ENCODE peak calls at places on chromosome 17, in eight cellular contexts. D is AG04450; Y is GM23338; I is heart right ventricle; L is AG10803; S is right lobe of liver; A is CD8-positive, alpha-beta T cell; J is CD4-positive, CD25-positive, alpha-beta regulatory T cell. X is an unnamed sample.

GRCh38 chr17:63275318-63275967 is 170.7 kb downstream of the CYB561 start:
- DNase-seq in I (no peak), L (peak), J (no peak), D (peak), S (no peak), A (no peak), Y (no peak), X (no peak)

GRCh38 chr17:21215935-21216334 is 2.0 kb upstream of the TMEM11 start:
- DNase-seq in A (no peak), L (no peak), J (no peak), S (no peak), I (no peak), D (no peak), Y (no peak), X (no peak)

GRCh38 chr17:79315282-79316106 is 240.9 kb downstream of the ENGASE start:
- DNase-seq in S (no peak), I (no peak), Y (peak), D (no peak), A (no peak), J (no peak), L (no peak), X (no peak)

GRCh38 chr17:30219833-30220232 is 15.7 kb downstream of the SLC6A4 start:
- DNase-seq in A (no peak), S (no peak), L (no peak), Y (no peak), J (no peak), D (no peak), I (no peak), X (peak)

GRCh38 chr17:29079433-29079832 is 36.5 kb downstream of the PIPOX start:
- DNase-seq in L (no peak), I (no peak), D (no peak), Y (no peak), J (no peak), A (no peak), S (no peak), X (no peak)

GRCh38 chr17:78351449-78352006 is 8.3 kb downstream of the SOCS3 start:
- DNase-seq in I (peak), Y (peak), L (peak), D (peak), J (no peak), S (peak), A (no peak), X (no peak)

GRCh38 chr17:21573961-21574610 is 118.2 kb upstream of the KCNJ18 start:
- DNase-seq in S (no peak), J (peak), Y (no peak), I (peak), D (peak), A (peak), L (peak), X (no peak)

GRCh38 chr17:60231234-60231633 is 81.5 kb downstream of the CA4 start:
- DNase-seq in L (peak), A (no peak), I (no peak), D (no peak), Y (peak), J (no peak), S (no peak), X (no peak)

GRCh38 chr17:31738488-31738887 is 120.6 kb downstream of the COPRS start:
- DNase-seq in I (peak), D (no peak), S (no peak), A (no peak), J (no peak), Y (no peak), L (no peak), X (no peak)

GRCh38 chr17:2705263-2705662 is 6.3 kb downstream of the CLUH start:
- DNase-seq in A (no peak), J (no peak), L (no peak), D (peak), I (no peak), Y (no peak), S (no peak), X (no peak)

GRCh38 chr17:37833237-37833859 is 88.5 kb upstream of the HNF1B start:
- DNase-seq in L (no peak), A (no peak), J (no peak), Y (no peak), I (no peak), S (no peak), D (no peak), X (no peak)

GRCh38 chr17:35063514-35064223 is at the start of gene RFFL:
- DNase-seq in A (peak), L (peak), S (peak), I (peak), Y (peak), J (peak), D (peak), X (peak)

GRCh38 chr17:50559674-50560184 is 786 bp upstream of the CACNA1G start:
- DNase-seq in I (peak), S (no peak), D (no peak), Y (peak), A (no peak), L (peak), J (peak), X (peak)

GRCh38 chr17:43907425-43907981 is at the start of gene MPP2:
- DNase-seq in A (peak), Y (peak), D (peak), I (peak), L (peak), S (no peak), J (peak), X (peak)

GRCh38 chr17:43905985-43906852 is 1.1 kb downstream of the MPP2 start:
- DNase-seq in A (peak), J (no peak), I (peak), S (peak), L (peak), D (no peak), Y (peak), X (peak)

GRCh38 chr17:43909537-43910231 is 2.3 kb upstream of the MPP2 start:
- DNase-seq in Y (no peak), J (no peak), S (no peak), I (no peak), D (no peak), A (no peak), L (no peak), X (no peak)

GRCh38 chr17:43906951-43907424 is 348 bp downstream of the MPP2 start:
- DNase-seq in J (no peak), A (no peak), S (no peak), Y (no peak), D (no peak), I (no peak), L (no peak), X (no peak)

GRCh38 chr17:43908111-43908721 is 880 bp upstream of the MPP2 start:
- DNase-seq in D (peak), I (peak), L (peak), S (no peak), A (peak), Y (peak), J (no peak), X (peak)
- H3K4me3 ChIP-seq in D (no peak), I (peak), L (peak), S (no peak), A (peak), Y (peak), J (peak), X (peak)

GRCh38 chr17:48608494-48608834 is 2.4 kb downstream of the HOXB7 start:
- DNase-seq in D (no peak), I (no peak), J (no peak), A (no peak), Y (no peak), S (no peak), L (no peak), X (no peak)
- H3K4me3 ChIP-seq in D (no peak), I (no peak), J (no peak), A (no peak), Y (no peak), S (no peak), L (peak), X (no peak)

DNA sequence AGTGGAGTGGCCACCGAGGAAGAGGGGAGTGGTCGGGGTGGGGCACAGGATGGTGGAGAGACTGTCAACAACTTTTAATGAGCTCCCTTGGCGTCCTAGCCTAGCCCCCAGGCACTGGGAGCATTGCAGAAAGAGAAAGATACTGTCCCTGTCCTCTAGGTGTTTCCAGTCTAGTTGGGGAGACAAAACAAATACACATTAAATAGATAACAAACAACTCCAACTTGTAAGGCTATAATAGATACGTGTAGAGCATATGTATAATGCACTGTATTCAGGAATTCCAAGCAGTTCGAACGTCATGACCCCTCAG is 435 bp upstream of the UBE2O start:
- DNase-seq in A (no peak), L (no peak), D (no peak), S (no peak), J (no peak), I (no peak), Y (no peak), X (no peak)
- H3K4me3 ChIP-seq in A (peak), L (no peak), D (no peak), S (no peak), J (peak), I (peak), Y (peak), X (no peak)

DNA sequence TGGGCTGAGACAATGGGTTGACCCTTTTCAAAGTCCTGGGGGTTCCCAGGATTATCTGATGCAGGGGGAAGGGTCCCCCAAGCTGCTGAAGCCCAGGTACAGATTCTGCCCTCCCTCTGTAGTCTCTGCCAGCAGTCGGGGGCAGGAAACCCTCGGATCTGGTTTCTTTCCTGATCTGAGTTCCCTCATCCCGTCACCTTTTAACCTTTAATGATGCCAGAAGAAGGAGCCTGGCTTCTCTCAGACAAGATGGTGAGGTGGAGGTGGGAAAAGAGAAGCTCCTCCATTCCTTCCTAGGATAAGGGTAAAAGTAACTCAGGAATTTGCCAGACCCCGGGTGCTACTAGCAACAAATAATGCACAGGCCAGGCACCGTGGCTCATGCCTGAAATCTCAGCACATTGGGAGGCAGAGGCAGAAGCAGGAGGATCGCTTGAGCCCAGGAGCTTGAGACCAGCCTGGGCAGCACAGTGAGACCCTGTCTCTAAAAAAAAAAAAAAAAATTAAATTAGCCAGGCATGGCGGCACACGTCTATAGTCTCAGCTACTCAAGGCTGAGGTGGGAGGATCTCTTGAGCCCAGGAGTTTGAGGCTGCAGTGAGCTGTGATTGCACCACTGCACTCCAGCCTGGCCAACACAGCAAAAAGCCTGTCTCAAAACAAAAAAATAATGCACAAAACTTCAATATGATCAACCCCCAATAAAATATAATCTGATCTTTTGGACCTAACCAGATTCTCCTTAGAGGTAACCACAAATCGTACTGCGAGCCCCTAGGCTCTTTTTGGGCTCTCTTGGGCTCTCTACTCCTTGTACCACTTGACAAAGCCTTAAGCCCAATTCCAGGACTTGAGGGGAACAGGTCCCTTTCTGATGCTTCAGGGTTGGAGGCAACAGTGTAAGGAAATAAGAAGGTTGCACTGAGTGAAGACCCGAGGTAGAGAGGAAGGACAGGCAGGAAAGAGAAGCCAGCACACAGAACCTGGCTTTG is 5.7 kb downstream of the CDC42EP4 start:
- DNase-seq in A (no peak), I (no peak), L (no peak), J (no peak), S (no peak), Y (no peak), D (no peak), X (no peak)
- H3K4me3 ChIP-seq in A (no peak), I (peak), L (peak), J (no peak), S (no peak), Y (no peak), D (peak), X (no peak)

GRCh38 chr17:67162771-67163170 is 82.2 kb downstream of the HELZ start:
- DNase-seq in D (no peak), Y (no peak), I (no peak), S (no peak), L (no peak), J (no peak), A (no peak), X (no peak)

GRCh38 chr17:67164298-67164697 is 80.7 kb downstream of the HELZ start:
- DNase-seq in I (no peak), Y (no peak), D (no peak), J (no peak), A (no peak), S (no peak), L (no peak), X (no peak)

GRCh38 chr17:67157732-67158639 is 87.0 kb downstream of the HELZ start:
- DNase-seq in Y (peak), D (no peak), L (peak), J (no peak), I (no peak), A (no peak), S (no peak), X (peak)

GRCh38 chr17:67160791-67161190 is 84.2 kb downstream of the HELZ start:
- DNase-seq in D (no peak), Y (no peak), J (no peak), I (no peak), L (no peak), A (no peak), S (no peak), X (no peak)

DNA sequence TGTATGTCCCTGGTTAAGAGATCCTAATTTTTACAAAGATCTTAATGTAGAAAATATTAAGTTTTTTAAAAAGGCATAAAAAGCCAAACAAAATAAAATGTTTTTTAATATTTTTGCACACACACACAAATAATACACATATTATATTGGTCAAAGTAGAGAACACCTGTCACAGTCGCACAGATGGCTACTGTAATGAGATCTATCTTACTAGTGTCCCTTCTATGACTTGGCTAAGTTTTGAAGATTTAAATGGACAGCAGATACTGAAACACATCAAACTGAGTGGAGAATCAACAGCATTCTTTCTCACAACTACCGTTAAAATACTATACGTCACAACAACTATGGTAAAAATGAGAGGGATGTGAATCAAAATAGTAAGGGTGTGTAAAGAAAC is 83.4 kb downstream of the HELZ start:
- DNase-seq in L (no peak), J (no peak), A (no peak), I (no peak), Y (no peak), S (no peak), D (no peak), X (no peak)
- H3K4me3 ChIP-seq in L (no peak), J (no peak), A (no peak), I (no peak), Y (no peak), S (no peak), D (no peak), X (no peak)

GRCh38 chr17:981292-981658 is 1.7 kb upstream of the NXN start:
- DNase-seq in A (no peak), S (no peak), D (no peak), Y (no peak), I (no peak), L (no peak), J (no peak), X (no peak)
- H3K4me3 ChIP-seq in A (no peak), S (no peak), D (no peak), Y (no peak), I (no peak), L (no peak), J (peak), X (no peak)